ENCODE peak calls at places on chromosome 18, in seven cellular contexts. K is brain microvascular endothelial cell, T is GM13976, J is cardiac fibroblast, M is AG10803, E is adrenal gland, Q is BE2C. S is an unnamed sample.

GRCh38 chr18:26464128-26465011 is 84.0 kb downstream of the KCTD1 start:
- DNase-seq in K (no peak), T (no peak), J (no peak), M (no peak), E (no peak), Q (no peak), S (no peak)

GRCh38 chr18:77187201-77187600 is 54.6 kb upstream of the MBP start:
- DNase-seq in K (no peak), T (no peak), J (no peak), M (no peak), E (no peak), Q (no peak), S (no peak)

GRCh38 chr18:10771053-10771709 is 245.4 kb downstream of the NAPG start:
- DNase-seq in K (peak), T (peak), J (no peak), M (no peak), E (no peak), Q (no peak), S (peak)

GRCh38 chr18:52903858-52904257 is 563.9 kb downstream of the DCC start:
- DNase-seq in K (no peak), T (no peak), J (peak), M (peak), E (peak), Q (peak), S (peak)

GRCh38 chr18:77045682-77046081 is 86.9 kb downstream of the MBP start:
- DNase-seq in K (no peak), T (no peak), J (no peak), M (no peak), E (no peak), Q (no peak), S (no peak)

GRCh38 chr18:59141294-59142068 is 1.8 kb downstream of the SEC11C start:
- DNase-seq in K (no peak), T (no peak), J (no peak), M (no peak), E (no peak), Q (no peak), S (no peak)

GRCh38 chr18:77086034-77086433 is 46.5 kb downstream of the MBP start:
- DNase-seq in K (peak), T (no peak), J (peak), M (peak), E (no peak), Q (no peak), S (no peak)

GRCh38 chr18:40356153-40356552 is 1598.9 kb upstream of the PIK3C3 start:
- DNase-seq in K (no peak), T (no peak), J (no peak), M (no peak), E (no peak), Q (no peak), S (no peak)

GRCh38 chr18:2871111-2871720 is 24.4 kb downstream of the EMILIN2 start:
- DNase-seq in K (no peak), T (no peak), J (no peak), M (no peak), E (no peak), Q (no peak), S (no peak)

GRCh38 chr18:9097349-9097748 is 5.2 kb upstream of the NDUFV2 start:
- DNase-seq in K (no peak), T (no peak), J (no peak), M (no peak), E (no peak), Q (no peak), S (no peak)

GRCh38 chr18:73785276-73785675 is 362.4 kb downstream of the FBXO15 start:
- DNase-seq in K (no peak), T (no peak), J (peak), M (peak), E (no peak), Q (no peak), S (no peak)

GRCh38 chr18:59528866-59529265 is 168.4 kb downstream of the CCBE1 start:
- DNase-seq in K (no peak), T (no peak), J (no peak), M (no peak), E (no peak), Q (no peak), S (no peak)

GRCh38 chr18:76619342-76620315 is 124.6 kb upstream of the ZNF516 start:
- DNase-seq in K (peak), T (no peak), J (peak), M (peak), E (peak), Q (no peak), S (no peak)

GRCh38 chr18:49874238-49874637 is 60.9 kb upstream of the ACAA2 start:
- DNase-seq in K (no peak), T (no peak), J (no peak), M (no peak), E (no peak), Q (no peak), S (peak)

GRCh38 chr18:68083131-68083530 is 566.6 kb upstream of the DSEL start:
- DNase-seq in K (peak), T (no peak), J (peak), M (peak), E (no peak), Q (no peak), S (no peak)

GRCh38 chr18:32378705-32379104 is 92.0 kb downstream of the GAREM1 start:
- DNase-seq in K (peak), T (no peak), J (peak), M (no peak), E (peak), Q (no peak), S (no peak)

GRCh38 chr18:64876833-64877232 is 727.9 kb upstream of the LINC00305 start:
- DNase-seq in K (no peak), T (no peak), J (no peak), M (no peak), E (no peak), Q (no peak), S (no peak)

GRCh38 chr18:48545690-48546365 is 7.0 kb downstream of the CTIF start:
- DNase-seq in K (peak), T (no peak), J (peak), M (peak), E (peak), Q (peak), S (no peak)

GRCh38 chr18:48993586-48993985 is 42.8 kb upstream of the SMAD7 start:
- DNase-seq in K (no peak), T (no peak), J (no peak), M (peak), E (no peak), Q (no peak), S (no peak)

GRCh38 chr18:66616523-66616983 is 12.7 kb upstream of the CDH19 start:
- DNase-seq in K (no peak), T (no peak), J (peak), M (no peak), E (no peak), Q (peak), S (no peak)

GRCh38 chr18:61833387-61833786 is 59.4 kb downstream of the RNF152 start:
- DNase-seq in K (peak), T (no peak), J (peak), M (peak), E (no peak), Q (no peak), S (no peak)

GRCh38 chr18:70333316-70333715 is 44.5 kb downstream of the SOCS6 start:
- DNase-seq in K (no peak), T (no peak), J (no peak), M (peak), E (no peak), Q (no peak), S (no peak)

GRCh38 chr18:61743775-61744531 is 148.9 kb downstream of the RNF152 start:
- DNase-seq in K (peak), T (no peak), J (peak), M (peak), E (no peak), Q (no peak), S (no peak)

GRCh38 chr18:30121397-30121796 is 921.1 kb downstream of the DSC3 start:
- DNase-seq in K (no peak), T (no peak), J (no peak), M (no peak), E (no peak), Q (no peak), S (no peak)

GRCh38 chr18:2823966-2824365 is 22.8 kb upstream of the EMILIN2 start:
- DNase-seq in K (no peak), T (no peak), J (no peak), M (no peak), E (no peak), Q (no peak), S (no peak)

GRCh38 chr18:8498905-8499304 is 110.3 kb upstream of the RAB12 start:
- DNase-seq in K (no peak), T (no peak), J (no peak), M (no peak), E (no peak), Q (no peak), S (no peak)

GRCh38 chr18:50051288-50051687 is 143.7 kb downstream of the MYO5B start:
- DNase-seq in K (no peak), T (no peak), J (peak), M (no peak), E (no peak), Q (no peak), S (no peak)

GRCh38 chr18:79878741-79879358 is 72.6 kb downstream of the SLC66A2 start:
- DNase-seq in K (no peak), T (no peak), J (no peak), M (no peak), E (peak), Q (no peak), S (no peak)

GRCh38 chr18:10013621-10014543 is 100.1 kb downstream of the VAPA start:
- DNase-seq in K (no peak), T (no peak), J (no peak), M (no peak), E (no peak), Q (no peak), S (no peak)

GRCh38 chr18:44841221-44841620 is 160.5 kb downstream of the SETBP1 start:
- DNase-seq in K (peak), T (no peak), J (no peak), M (no peak), E (no peak), Q (no peak), S (no peak)

GRCh38 chr18:77069931-77070330 is 62.7 kb downstream of the MBP start:
- DNase-seq in K (no peak), T (no peak), J (no peak), M (no peak), E (no peak), Q (no peak), S (no peak)

GRCh38 chr18:76592981-76593381 is 97.9 kb upstream of the ZNF516 start:
- DNase-seq in K (no peak), T (no peak), J (peak), M (no peak), E (no peak), Q (no peak), S (no peak)

GRCh38 chr18:48896875-48897511 is 53.8 kb downstream of the SMAD7 start:
- DNase-seq in K (no peak), T (peak), J (no peak), M (peak), E (peak), Q (no peak), S (peak)

GRCh38 chr18:76466410-76466991 is 28.5 kb downstream of the ZNF516 start:
- DNase-seq in K (no peak), T (no peak), J (no peak), M (no peak), E (no peak), Q (no peak), S (no peak)

GRCh38 chr18:56990678-56991077 is 156.2 kb upstream of the BOD1L2 start:
- DNase-seq in K (no peak), T (no peak), J (no peak), M (no peak), E (no peak), Q (no peak), S (no peak)

GRCh38 chr18:56984731-56985130 is 162.2 kb upstream of the BOD1L2 start:
- DNase-seq in K (no peak), T (no peak), J (no peak), M (no peak), E (no peak), Q (no peak), S (no peak)

GRCh38 chr18:56987236-56987635 is 159.7 kb upstream of the BOD1L2 start:
- DNase-seq in K (no peak), T (no peak), J (no peak), M (no peak), E (no peak), Q (no peak), S (no peak)

GRCh38 chr18:56986829-56987228 is 160.1 kb upstream of the BOD1L2 start:
- DNase-seq in K (no peak), T (no peak), J (no peak), M (no peak), E (no peak), Q (no peak), S (no peak)

GRCh38 chr18:56988022-56988421 is 158.9 kb upstream of the BOD1L2 start:
- DNase-seq in K (no peak), T (no peak), J (no peak), M (no peak), E (no peak), Q (no peak), S (no peak)
- TF ChIP-seq CTCF in K (no peak), T (no peak), J (no peak), M (no peak), E (no peak), Q (no peak), S (no peak)

DNA sequence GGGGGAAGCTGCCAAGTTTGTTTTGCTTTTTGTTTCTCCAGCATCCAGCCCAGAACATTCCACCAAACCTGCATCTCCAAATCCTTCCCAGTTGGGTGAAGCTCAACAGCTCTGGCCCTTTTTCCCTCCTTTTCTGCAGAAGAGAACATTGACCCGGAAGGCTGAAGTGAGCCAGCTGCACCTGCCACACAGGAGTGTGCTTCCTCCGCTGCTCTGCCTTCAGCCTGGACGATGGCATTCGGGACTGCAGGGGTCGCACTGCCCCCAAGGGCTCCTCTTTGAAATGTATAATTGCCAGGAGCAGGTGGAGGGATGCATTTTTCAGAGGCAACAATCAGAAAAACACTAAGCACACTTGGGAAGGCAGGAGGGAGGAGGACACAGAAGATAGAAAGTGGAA is 41.8 kb downstream of the ST8SIA5 start:
- DNase-seq in K (no peak), T (no peak), J (no peak), M (no peak), E (no peak), Q (no peak), S (no peak)
- TF ChIP-seq CTCF in K (no peak), T (no peak), J (no peak), M (no peak), E (no peak), Q (no peak), S (no peak)

GRCh38 chr18:36665952-36666351 is 162.8 kb downstream of the TPGS2 start:
- DNase-seq in K (no peak), T (no peak), J (no peak), M (no peak), E (no peak), Q (no peak), S (no peak)

GRCh38 chr18:36658611-36659010 is 170.2 kb downstream of the TPGS2 start:
- DNase-seq in K (no peak), T (no peak), J (no peak), M (no peak), E (no peak), Q (no peak), S (no peak)

GRCh38 chr18:36660311-36660710 is 168.5 kb downstream of the TPGS2 start:
- DNase-seq in K (no peak), T (no peak), J (no peak), M (no peak), E (no peak), Q (no peak), S (no peak)

GRCh38 chr18:36663312-36663711 is 165.5 kb downstream of the TPGS2 start:
- DNase-seq in K (no peak), T (no peak), J (no peak), M (peak), E (no peak), Q (no peak), S (no peak)

DNA sequence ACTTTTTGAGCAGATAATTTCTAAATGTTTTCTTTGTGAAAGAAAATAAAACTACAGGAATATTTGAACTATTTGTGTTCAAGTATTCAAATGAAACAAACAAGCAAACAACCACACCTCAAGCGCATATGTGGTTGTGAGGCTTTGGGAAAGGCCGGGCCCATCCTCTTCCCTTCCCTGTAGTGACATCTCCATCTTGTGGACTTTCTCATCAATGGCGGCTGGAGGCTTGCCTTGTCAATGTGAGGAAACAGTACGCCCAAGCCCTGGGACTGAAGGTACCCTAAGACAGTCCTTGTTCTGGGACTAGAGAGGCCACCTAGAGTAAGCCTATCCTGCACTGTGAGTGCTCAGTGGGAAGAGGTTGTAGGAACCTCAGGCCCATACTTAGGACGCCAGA is 166.8 kb downstream of the TPGS2 start:
- DNase-seq in K (no peak), T (no peak), J (peak), M (peak), E (no peak), Q (peak), S (no peak)
- TF ChIP-seq CTCF in K (peak), T (peak), J (peak), M (peak), E (peak), Q (peak), S (peak)

GRCh38 chr18:6409933-6410332 is 4.8 kb downstream of the L3MBTL4 start:
- DNase-seq in K (no peak), T (no peak), J (no peak), M (no peak), E (no peak), Q (no peak), S (no peak)
- TF ChIP-seq CTCF in K (no peak), T (no peak), J (no peak), M (no peak), E (no peak), Q (no peak), S (no peak)

GRCh38 chr18:75208055-75208835 is 694 bp downstream of the PTGR3 start:
- DNase-seq in K (peak), T (peak), J (peak), M (peak), E (peak), Q (peak), S (peak)
- TF ChIP-seq CTCF in K (peak), T (no peak), J (peak), M (peak), E (no peak), Q (peak), S (no peak)

DNA sequence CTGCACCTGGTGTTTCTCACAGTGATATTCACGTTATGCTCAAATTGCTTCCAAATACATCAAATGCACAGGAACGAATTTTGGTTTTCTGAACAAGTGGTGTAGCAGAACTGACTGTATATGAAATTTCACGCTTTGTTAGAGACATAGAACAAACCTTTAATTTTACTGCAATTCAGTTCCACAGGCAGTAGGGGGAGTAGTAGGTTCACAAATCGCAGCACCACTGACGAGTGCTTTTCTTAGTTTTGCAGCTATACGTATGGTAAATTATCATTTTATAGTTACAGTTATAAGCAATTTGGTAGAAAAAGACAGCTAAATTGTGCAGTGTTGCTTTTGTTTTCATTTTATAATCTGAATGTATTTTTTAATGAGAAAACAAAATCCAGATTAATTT is 113.3 kb downstream of the KIAA1328 start:
- DNase-seq in K (peak), T (peak), J (peak), M (peak), E (no peak), Q (no peak), S (peak)
- TF ChIP-seq CTCF in K (peak), T (peak), J (peak), M (peak), E (peak), Q (peak), S (peak)

DNA sequence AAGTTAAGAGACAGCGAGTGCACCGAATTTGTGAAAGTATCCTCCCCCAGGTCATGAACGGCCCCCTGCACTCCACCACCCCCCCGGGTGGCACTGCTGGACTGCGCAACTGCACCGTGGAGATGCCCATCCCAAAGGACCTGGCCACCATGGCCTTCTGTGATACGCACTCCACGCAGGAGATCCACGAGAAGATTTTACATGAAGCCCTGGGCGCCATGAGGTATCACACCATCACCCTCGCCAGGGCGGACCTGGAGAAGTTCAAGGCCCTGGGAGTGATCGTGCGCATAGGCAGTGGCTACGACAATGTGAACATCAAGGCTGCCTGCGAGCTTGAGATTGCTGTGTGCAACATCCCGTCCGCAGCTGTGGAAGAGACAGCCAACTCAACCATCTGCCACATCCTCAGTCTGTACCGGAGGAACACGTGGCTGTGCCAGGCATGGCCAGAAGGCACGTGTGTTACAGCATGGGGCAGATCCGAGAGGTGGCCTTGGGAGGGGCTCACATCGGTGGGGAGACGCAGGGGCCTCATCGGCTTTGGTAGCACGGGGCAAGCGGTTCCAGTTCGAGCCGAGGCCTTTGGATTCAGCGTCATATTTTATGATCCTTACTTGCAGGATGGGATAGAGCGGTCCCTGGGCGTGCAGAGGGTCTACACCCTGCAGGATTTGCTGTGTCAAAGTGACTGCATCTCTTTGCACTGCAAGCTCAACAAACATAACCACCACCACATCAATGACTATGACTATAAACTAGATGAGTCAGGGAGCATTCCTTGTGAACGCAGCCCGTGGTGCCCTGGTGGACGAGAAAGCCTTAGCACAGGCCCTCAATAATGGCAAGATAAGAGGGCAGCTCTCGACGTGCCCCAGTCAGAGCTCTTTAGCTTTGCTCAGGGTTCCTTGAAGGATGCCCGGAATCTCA is 290.8 kb upstream of the MC4R start:
- DNase-seq in K (no peak), T (no peak), J (no peak), M (no peak), E (no peak), Q (no peak), S (no peak)
- TF ChIP-seq CTCF in K (no peak), T (no peak), J (no peak), M (no peak), E (no peak), Q (no peak), S (no peak)